ENCODE peak calls at places on chromosomes 12 and 14, in seven cellular contexts. I is epithelial cell of esophagus, L is left ventricle myocardium inferior, B is right lobe of liver, G is uterus, P is HCT116, R is fibroblast of villous mesenchyme. M is an unnamed sample.

GRCh38 chr12:43222796-43223195 is 329.2 kb downstream of the ADAMTS20 start:
- DNase-seq in I (no peak), L (no peak), B (no peak), G (no peak), P (no peak), R (no peak), M (no peak)

GRCh38 chr12:7555752-7556151 is 52.2 kb upstream of the CD163 start:
- DNase-seq in I (peak), L (no peak), B (no peak), G (no peak), P (peak), R (peak), M (no peak)

GRCh38 chr12:55720894-55721444 is 776 bp downstream of the RDH5 start:
- DNase-seq in I (peak), L (peak), B (peak), G (peak), P (peak), R (peak), M (no peak)

GRCh38 chr14:20624495-20625070 is 16.9 kb downstream of the OR6S1 start:
- DNase-seq in I (peak), L (peak), B (peak), G (no peak), P (no peak), R (peak), M (peak)

GRCh38 chr12:288687-289086 is 26.1 kb upstream of the SLC6A13 start:
- DNase-seq in I (peak), L (peak), B (peak), G (no peak), P (no peak), R (peak), M (no peak)

GRCh38 chr12:58283553-58283952 is 342.2 kb downstream of the ATP23 start:
- DNase-seq in I (no peak), L (no peak), B (no peak), G (no peak), P (no peak), R (no peak), M (no peak)

GRCh38 chr14:104212206-104213095 is 74.1 kb downstream of the KIF26A start:
- DNase-seq in I (no peak), L (no peak), B (peak), G (no peak), P (no peak), R (no peak), M (no peak)

GRCh38 chr12:3077572-3078081 is 448 bp downstream of the TSPAN9 start:
- DNase-seq in I (no peak), L (peak), B (peak), G (peak), P (no peak), R (peak), M (no peak)

GRCh38 chr14:31950760-31951637 is 126.1 kb upstream of the ARHGAP5 start:
- DNase-seq in I (peak), L (peak), B (no peak), G (peak), P (no peak), R (peak), M (no peak)

DNA sequence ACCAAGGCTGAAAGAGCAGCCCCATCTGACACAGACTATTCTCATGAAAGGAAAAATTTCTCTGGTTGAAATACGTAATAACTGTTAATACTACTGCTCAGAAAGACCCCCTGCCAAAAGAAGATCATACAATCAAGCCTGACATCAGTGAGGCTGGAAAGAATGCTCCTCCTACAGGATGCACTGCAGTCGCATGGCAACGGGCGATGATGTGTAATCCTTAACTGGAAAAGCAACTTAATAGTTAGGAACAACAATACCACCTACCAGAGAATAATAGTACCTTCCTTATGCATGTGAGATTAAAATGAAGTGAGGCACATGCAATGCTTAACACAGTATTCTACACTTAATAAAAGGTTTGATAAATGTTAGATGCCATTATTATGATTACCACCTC is 1.2 kb upstream of the GOLGA5 start:
- DNase-seq in I (peak), L (no peak), B (no peak), G (no peak), P (no peak), R (no peak), M (no peak)
- H3K4me3 ChIP-seq in I (no peak), L (no peak), B (no peak), G (no peak), P (no peak), R (no peak), M (no peak)

DNA sequence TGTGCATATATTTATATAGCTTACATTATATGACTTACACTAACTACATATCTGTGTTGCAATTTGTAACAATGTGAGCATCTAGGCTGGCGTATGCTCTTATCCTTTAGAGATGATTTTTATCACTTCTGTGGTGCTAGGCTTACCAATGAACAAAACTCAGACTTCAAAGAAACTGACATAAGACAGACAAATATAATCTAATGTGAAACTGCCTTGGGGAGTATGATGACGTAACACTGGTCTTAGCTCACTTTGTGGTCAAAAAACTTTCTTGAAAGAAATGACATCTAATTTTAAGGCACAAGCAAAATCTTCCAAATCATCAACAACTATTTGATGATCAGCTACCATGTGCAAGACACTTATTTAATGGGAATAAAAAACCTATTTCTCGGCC is 50.0 kb downstream of the SOX5 start:
- DNase-seq in I (peak), L (no peak), B (no peak), G (no peak), P (no peak), R (peak), M (no peak)
- TF ChIP-seq CTCF in I (no peak), L (no peak), B (no peak), G (no peak), P (no peak), R (no peak), M (no peak)

DNA sequence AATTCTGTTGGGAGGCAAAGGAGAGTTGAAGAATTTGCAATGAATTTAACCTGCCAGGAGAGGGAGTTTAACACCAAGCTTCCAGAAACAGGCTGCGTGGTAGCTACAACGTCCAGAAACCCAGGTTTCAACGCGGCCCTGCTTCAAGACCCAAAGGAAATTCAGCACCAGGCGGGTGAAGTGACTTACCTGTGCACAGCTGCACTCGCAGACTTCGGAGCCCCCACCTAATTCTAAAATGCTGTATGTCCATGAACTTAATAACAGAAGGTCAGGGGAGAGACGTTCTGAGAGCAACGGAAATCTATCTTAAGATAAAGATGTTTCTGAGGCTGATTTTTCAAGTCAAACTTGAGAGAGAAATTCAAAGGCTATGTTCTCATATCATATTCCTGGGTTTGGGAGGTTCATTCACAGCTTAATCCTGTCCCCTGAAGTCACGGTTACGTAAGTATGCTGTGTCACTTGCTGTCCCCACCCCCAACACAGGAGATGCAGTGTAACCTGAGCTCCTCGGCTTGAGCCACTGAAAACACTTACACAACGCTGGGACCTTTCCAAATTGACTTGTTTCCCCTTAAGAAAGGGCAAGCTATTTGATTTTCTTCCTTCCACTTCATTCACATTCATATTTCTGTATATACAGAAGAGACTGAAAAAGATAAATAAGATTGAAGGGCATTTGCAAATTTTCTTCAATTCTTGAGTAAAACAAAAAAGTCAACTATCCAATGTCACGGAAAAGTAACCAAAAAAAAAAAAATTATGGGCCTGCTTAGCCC is 22.7 kb downstream of the CLIP1 start:
- DNase-seq in I (peak), L (peak), B (peak), G (peak), P (peak), R (peak), M (peak)
- H3K4me3 ChIP-seq in I (peak), L (peak), B (no peak), G (no peak), P (peak), R (peak), M (peak)

DNA sequence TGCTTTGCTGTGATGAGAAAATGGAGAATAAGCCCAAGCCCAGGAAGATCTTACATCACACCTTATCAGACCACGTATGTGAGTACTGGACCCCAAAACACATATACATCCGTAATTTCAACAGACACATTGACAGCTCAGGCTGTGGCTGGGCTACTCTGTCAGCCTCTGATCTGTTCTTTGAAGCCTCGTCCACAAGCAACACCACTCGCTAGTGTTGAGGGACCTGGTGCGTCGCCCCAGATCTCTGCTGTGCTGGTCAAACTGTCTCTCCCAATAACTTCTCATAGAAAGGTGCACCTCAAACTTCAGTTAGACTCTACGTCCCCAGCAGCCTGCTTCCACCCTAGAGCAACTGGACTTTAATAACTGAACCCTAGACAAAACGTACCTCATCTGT is 10.6 kb upstream of the SFSWAP start:
- DNase-seq in I (no peak), L (no peak), B (no peak), G (no peak), P (no peak), R (no peak), M (no peak)
- TF ChIP-seq CTCF in I (no peak), L (no peak), B (no peak), G (no peak), P (no peak), R (no peak), M (no peak)

DNA sequence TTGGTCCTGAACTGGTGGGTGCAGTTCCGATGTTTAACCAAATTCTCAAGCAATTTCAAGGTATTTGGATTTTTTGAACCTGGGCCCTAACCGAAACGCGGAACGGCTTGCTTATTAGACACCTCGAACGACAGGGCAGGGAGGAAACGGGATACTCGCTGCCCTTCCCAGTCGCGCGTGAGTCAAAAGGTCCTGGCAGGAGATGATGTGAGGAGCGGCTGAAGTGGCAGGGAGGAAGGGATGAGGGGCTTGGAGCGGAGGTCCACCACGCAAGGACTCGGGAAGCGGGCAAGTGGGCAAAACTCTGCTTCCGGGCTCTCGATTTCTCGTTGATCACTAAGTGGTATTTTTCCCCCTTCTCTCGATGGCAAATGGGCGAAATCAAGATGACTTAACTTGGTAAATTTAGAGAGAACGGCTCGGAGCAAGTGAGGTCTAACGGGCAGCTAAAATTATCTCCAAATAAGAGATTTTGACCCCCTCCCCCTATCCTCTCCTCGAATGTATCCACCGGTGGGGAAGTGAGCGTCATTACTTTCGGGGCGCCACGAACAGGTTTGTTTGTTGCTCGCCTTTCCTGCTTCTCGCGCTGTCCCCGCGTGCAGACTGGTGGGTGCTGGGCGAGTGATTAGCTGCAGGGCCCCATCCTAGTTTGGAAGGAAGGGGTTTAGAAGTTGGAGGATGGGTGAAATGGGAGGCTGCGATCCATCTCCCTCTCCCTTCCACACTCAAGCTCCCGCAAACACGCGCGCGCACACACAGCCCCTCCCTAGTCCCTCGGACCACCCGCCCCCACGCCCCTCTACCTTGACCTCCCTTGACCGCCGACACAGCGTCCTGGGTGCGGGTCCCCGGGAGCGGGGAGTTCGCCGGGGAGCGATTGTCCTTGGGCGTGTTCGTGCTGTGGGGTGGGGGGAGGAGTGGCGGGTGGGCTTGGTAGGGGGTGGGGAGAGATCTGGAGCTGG is 987 bp upstream of the NTF3 start:
- DNase-seq in I (peak), L (no peak), B (no peak), G (no peak), P (no peak), R (no peak), M (no peak)
- H3K4me3 ChIP-seq in I (no peak), L (peak), B (peak), G (peak), P (no peak), R (peak), M (no peak)

GRCh38 chr12:101108130-101108529 is 101.9 kb downstream of the SLC5A8 start:
- DNase-seq in I (no peak), L (no peak), B (no peak), G (no peak), P (peak), R (no peak), M (no peak)
- TF ChIP-seq CTCF in I (no peak), L (no peak), B (no peak), G (no peak), P (peak), R (no peak), M (no peak)

GRCh38 chr14:93228550-93228949 is 21.5 kb downstream of the UBR7 start:
- DNase-seq in I (no peak), L (no peak), B (no peak), G (no peak), P (no peak), R (no peak), M (no peak)

GRCh38 chr14:93230539-93230938 is 23.5 kb downstream of the UBR7 start:
- DNase-seq in I (no peak), L (no peak), B (no peak), G (no peak), P (no peak), R (no peak), M (no peak)

GRCh38 chr14:93234798-93235197 is 27.7 kb downstream of the UBR7 start:
- DNase-seq in I (peak), L (no peak), B (no peak), G (no peak), P (no peak), R (peak), M (no peak)

GRCh38 chr14:93231129-93231979 is 24.3 kb downstream of the UBR7 start:
- DNase-seq in I (peak), L (peak), B (no peak), G (no peak), P (no peak), R (peak), M (no peak)

GRCh38 chr14:93232159-93232558 is 25.1 kb downstream of the UBR7 start:
- DNase-seq in I (no peak), L (no peak), B (no peak), G (no peak), P (no peak), R (no peak), M (no peak)
- H3K4me3 ChIP-seq in I (no peak), L (peak), B (no peak), G (no peak), P (no peak), R (no peak), M (no peak)

GRCh38 chr14:72715910-72716268 is 178.0 kb downstream of the DPF3 start:
- DNase-seq in I (no peak), L (peak), B (no peak), G (no peak), P (no peak), R (no peak), M (no peak)
- TF ChIP-seq CTCF in I (no peak), L (no peak), B (no peak), G (no peak), P (no peak), R (no peak), M (no peak)

GRCh38 chr12:110505332-110505731 is 3.2 kb downstream of the RAD9B start:
- DNase-seq in I (no peak), L (no peak), B (no peak), G (no peak), P (no peak), R (no peak), M (no peak)

GRCh38 chr12:110501722-110502448 is at the start of the genes RAD9B and VPS29:
- DNase-seq in I (peak), L (peak), B (peak), G (peak), P (peak), R (peak), M (peak)

GRCh38 chr12:110503432-110503831 is 1.3 kb downstream of the RAD9B start:
- DNase-seq in I (no peak), L (no peak), B (no peak), G (no peak), P (no peak), R (no peak), M (no peak)

GRCh38 chr12:110501378-110501721 is 561 bp downstream of the VPS29 start:
- DNase-seq in I (peak), L (no peak), B (peak), G (peak), P (no peak), R (peak), M (no peak)

DNA sequence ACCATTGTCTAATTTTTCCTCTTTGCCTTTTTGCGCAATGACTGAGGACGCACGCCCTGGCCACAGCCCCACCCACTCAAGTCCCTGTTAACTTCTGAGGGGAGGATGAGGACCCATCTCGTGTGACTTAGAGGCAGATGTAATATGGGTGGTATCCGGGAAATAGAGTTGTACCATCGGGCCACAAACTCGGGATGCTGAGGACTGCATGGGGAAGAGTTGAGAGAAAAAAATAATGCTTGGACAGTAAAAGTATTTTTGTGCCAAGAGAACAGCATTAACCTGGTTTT is 263 bp downstream of the RAD9B start:
- DNase-seq in I (no peak), L (no peak), B (peak), G (no peak), P (no peak), R (no peak), M (no peak)
- H3K4me3 ChIP-seq in I (peak), L (peak), B (peak), G (peak), P (no peak), R (peak), M (peak)

M was measured in GM12864.